ENCODE peak calls at places on chromosomes 5 and 9, in seven cellular contexts. H is GM19239; I is ovary; U is Calu3; G is naive thymus-derived CD4-positive, alpha-beta T cell; E is GM04504; F is Right ventricle myocardium superior. J is an unnamed sample.

GRCh38 chr5:117220730-117221129 is 646.1 kb upstream of the SEMA6A start:
- DNase-seq in H (no peak), I (no peak), U (no peak), G (no peak), E (no peak), F (no peak), J (no peak)

GRCh38 chr5:134145061-134145757 is 30.7 kb downstream of the TCF7 start:
- DNase-seq in H (no peak), I (no peak), U (no peak), G (no peak), E (no peak), F (no peak), J (no peak)

GRCh38 chr5:84113246-84114118 is 271.2 kb downstream of the EDIL3 start:
- DNase-seq in H (no peak), I (no peak), U (peak; percentile 27), G (no peak), E (no peak), F (no peak), J (no peak)

GRCh38 chr5:64796301-64796700 is 27.6 kb downstream of the CWC27 start:
- DNase-seq in H (no peak), I (no peak), U (no peak), G (no peak), E (no peak), F (no peak), J (no peak)

GRCh38 chr9:7071916-7072315 is 314.1 kb downstream of the KDM4C start:
- DNase-seq in H (no peak), I (no peak), U (no peak), G (no peak), E (no peak), F (no peak), J (no peak)

GRCh38 chr5:33180900-33181299 is 259.9 kb upstream of the TARS1 start:
- DNase-seq in H (no peak), I (no peak), U (peak; percentile 2), G (no peak), E (peak; percentile 33), F (no peak), J (no peak)

GRCh38 chr5:53133020-53133419 is 23.5 kb upstream of the MOCS2 start:
- DNase-seq in H (no peak), I (no peak), U (no peak), G (no peak), E (no peak), F (no peak), J (no peak)

GRCh38 chr9:116958886-116959285 is 271.8 kb downstream of the TRIM32 start:
- DNase-seq in H (no peak), I (no peak), U (no peak), G (no peak), E (no peak), F (no peak), J (no peak)

GRCh38 chr5:6606884-6607558 is 25.8 kb downstream of the NSUN2 start:
- DNase-seq in H (no peak), I (no peak), U (no peak), G (no peak), E (no peak), F (no peak), J (no peak)

GRCh38 chr9:99269429-99269828 is 47.3 kb downstream of the SEC61B start:
- DNase-seq in H (no peak), I (no peak), U (no peak), G (no peak), E (peak; percentile 35), F (no peak), J (no peak)

GRCh38 chr9:121271368-121272351 is 3.7 kb downstream of the GSN start:
- DNase-seq in H (no peak), I (peak; percentile 52), U (no peak), G (no peak), E (no peak), F (peak; percentile 72), J (peak; percentile 73)

GRCh38 chr5:151686673-151687378 is at the start of gene SPARC:
- DNase-seq in H (peak; percentile 20), I (peak; percentile 85), U (no peak), G (no peak), E (peak; percentile 96), F (peak; percentile 89), J (peak; percentile 89)

GRCh38 chr5:2659071-2659470 is 92.4 kb downstream of the IRX2 start:
- DNase-seq in H (no peak), I (no peak), U (no peak), G (no peak), E (no peak), F (no peak), J (no peak)

GRCh38 chr9:108033976-108034964 is 544.7 kb upstream of the KLF4 start:
- DNase-seq in H (no peak), I (peak; percentile 58), U (no peak), G (no peak), E (peak; percentile 62), F (no peak), J (no peak)

GRCh38 chr5:150209020-150209635 is 19.3 kb downstream of the SLC6A7 start:
- DNase-seq in H (no peak), I (no peak), U (peak; percentile 75), G (no peak), E (no peak), F (no peak), J (no peak)

GRCh38 chr5:124537136-124537919 is 209.1 kb downstream of the ZNF608 start:
- DNase-seq in H (no peak), I (no peak), U (no peak), G (no peak), E (no peak), F (no peak), J (no peak)

GRCh38 chr5:66139313-66139712 is 4.8 kb upstream of the SREK1 start:
- DNase-seq in H (no peak), I (no peak), U (no peak), G (no peak), E (no peak), F (no peak), J (no peak)

GRCh38 chr5:1162276-1162675 is 39.1 kb upstream of the SLC6A19 start:
- DNase-seq in H (no peak), I (no peak), U (no peak), G (no peak), E (no peak), F (no peak), J (no peak)

GRCh38 chr9:8780386-8780785 is 980.8 kb upstream of the DMAC1 start:
- DNase-seq in H (no peak), I (no peak), U (no peak), G (no peak), E (no peak), F (no peak), J (no peak)

GRCh38 chr5:64505769-64506566 is at the start of gene RGS7BP:
- DNase-seq in H (no peak), I (peak; percentile 59), U (no peak), G (no peak), E (no peak), F (peak; percentile 57), J (peak; percentile 61)

GRCh38 chr5:53970510-53970909 is 339.9 kb downstream of the ARL15 start:
- DNase-seq in H (no peak), I (no peak), U (no peak), G (no peak), E (no peak), F (no peak), J (no peak)

GRCh38 chr5:43305948-43306563 is 7.2 kb downstream of the HMGCS1 start:
- DNase-seq in H (peak; percentile 10), I (no peak), U (no peak), G (peak; percentile 64), E (no peak), F (no peak), J (no peak)

GRCh38 chr9:100379862-100380261 is 27.1 kb upstream of the TEX10 start:
- DNase-seq in H (no peak), I (no peak), U (peak; percentile 3), G (no peak), E (peak; percentile 54), F (no peak), J (no peak)

GRCh38 chr5:139273322-139273571 is 20.3 kb upstream of the MATR3 start:
- DNase-seq in H (no peak), I (no peak), U (no peak), G (no peak), E (no peak), F (no peak), J (no peak)

GRCh38 chr5:56064984-56065383 is 70.2 kb upstream of the IL6ST start:
- DNase-seq in H (no peak), I (no peak), U (no peak), G (no peak), E (no peak), F (no peak), J (no peak)

GRCh38 chr9:99778308-99778707 is 43.4 kb upstream of the NR4A3 start:
- DNase-seq in H (no peak), I (no peak), U (no peak), G (no peak), E (peak; percentile 55), F (no peak), J (no peak)

GRCh38 chr5:140118294-140118936 is 4.5 kb downstream of the PURA start:
- DNase-seq in H (no peak), I (no peak), U (no peak), G (peak; percentile 22), E (no peak), F (no peak), J (no peak)

GRCh38 chr9:126146254-126147145 is 180.1 kb upstream of the MVB12B start:
- DNase-seq in H (peak; percentile 43), I (no peak), U (peak; percentile 50), G (peak; percentile 11), E (no peak), F (no peak), J (no peak)

GRCh38 chr9:2984481-2984880 is 140.6 kb upstream of the PUM3 start:
- DNase-seq in H (no peak), I (no peak), U (no peak), G (no peak), E (no peak), F (no peak), J (no peak)

J was measured in sciatic nerve.